ENCODE peak calls at places on chromosomes 11 and 22, in seven cellular contexts. G is lung; L is GM19239; Z is activated CD8-positive, alpha-beta T cell treated with anti-CD3 and anti-CD28 coated beads, Interleukin-2, amount 10 ng/mL, durations not matched to agents 7 days and 5 days; R is A549; Q is CD4-positive, alpha-beta T cell; M is ureter. J is an unnamed sample.

GRCh38 chr11:102911758-102912481 is 37.1 kb upstream of the MMP12 start:
- DNase-seq in G (no peak), L (no peak), Z (no peak), R (no peak), Q (no peak), M (no peak), J (no peak)

GRCh38 chr11:79363261-79363660 is 77.6 kb downstream of the TENM4 start:
- DNase-seq in G (no peak), L (no peak), Z (no peak), R (no peak), Q (no peak), M (no peak), J (no peak)

GRCh38 chr11:35623708-35624168 is 5.5 kb downstream of the FJX1 start:
- DNase-seq in G (no peak), L (no peak), Z (no peak), R (no peak), Q (no peak), M (no peak), J (no peak)

GRCh38 chr22:25071720-25072119 is 119.2 kb downstream of the KIAA1671 start:
- DNase-seq in G (no peak), L (no peak), Z (no peak), R (no peak), Q (no peak), M (no peak), J (no peak)

GRCh38 chr11:124470516-124471231 is 25.2 kb upstream of the OR8B8 start:
- DNase-seq in G (no peak), L (no peak), Z (no peak), R (no peak), Q (no peak), M (no peak), J (no peak)

GRCh38 chr11:47270331-47271271 is 668 bp downstream of the MADD start:
- DNase-seq in G (no peak), L (no peak), Z (peak), R (peak), Q (peak), M (no peak), J (peak)

GRCh38 chr11:12430912-12431311 is 53.5 kb downstream of the PARVA start:
- DNase-seq in G (peak), L (no peak), Z (no peak), R (peak), Q (no peak), M (peak), J (no peak)

GRCh38 chr11:75592699-75593098 is 30.6 kb downstream of the SERPINH1 start:
- DNase-seq in G (no peak), L (no peak), Z (no peak), R (no peak), Q (no peak), M (no peak), J (no peak)

GRCh38 chr11:62694455-62695167 is 5.3 kb upstream of the LRRN4CL start:
- DNase-seq in G (peak), L (peak), Z (peak), R (peak), Q (peak), M (peak), J (peak)

GRCh38 chr11:111665779-111666178 is 63.5 kb downstream of the SIK2 start:
- DNase-seq in G (no peak), L (no peak), Z (peak), R (peak), Q (no peak), M (no peak), J (no peak)

GRCh38 chr11:12792590-12792989 is 118.4 kb downstream of the TEAD1 start:
- DNase-seq in G (no peak), L (no peak), Z (no peak), R (no peak), Q (no peak), M (no peak), J (no peak)

GRCh38 chr11:76638267-76639197 is 32.0 kb downstream of the LRRC32 start:
- DNase-seq in G (no peak), L (no peak), Z (no peak), R (no peak), Q (no peak), M (peak), J (no peak)

GRCh38 chr11:109085708-109086373 is 336.1 kb upstream of the C11orf87 start:
- DNase-seq in G (no peak), L (no peak), Z (no peak), R (no peak), Q (no peak), M (no peak), J (no peak)

GRCh38 chr22:20213833-20214708 is 54.0 kb downstream of the RTN4R start:
- DNase-seq in G (no peak), L (no peak), Z (no peak), R (no peak), Q (no peak), M (no peak), J (no peak)

GRCh38 chr11:31810779-31811647 is at the start of gene PAX6:
- DNase-seq in G (peak), L (peak), Z (peak), R (peak), Q (no peak), M (no peak), J (peak)

GRCh38 chr11:44627911-44628729 is 62.7 kb downstream of the CD82 start:
- DNase-seq in G (peak), L (no peak), Z (peak), R (no peak), Q (no peak), M (peak), J (no peak)

GRCh38 chr11:61362542-61362875 is 335 bp downstream of the TMEM138 start:
- DNase-seq in G (no peak), L (no peak), Z (peak), R (peak), Q (peak), M (no peak), J (no peak)

GRCh38 chr11:65419773-65420481 is 2.7 kb upstream of the NEAT1 start:
- DNase-seq in G (peak), L (no peak), Z (peak), R (no peak), Q (peak), M (peak), J (peak)

GRCh38 chr11:109864161-109864661 is 229.0 kb upstream of the ZC3H12C start:
- DNase-seq in G (no peak), L (peak), Z (no peak), R (no peak), Q (no peak), M (no peak), J (no peak)

GRCh38 chr22:46748948-46749681 is 11.1 kb upstream of the CERK start:
- DNase-seq in G (no peak), L (no peak), Z (peak), R (no peak), Q (peak), M (no peak), J (peak)

GRCh38 chr11:111097191-111097590 is 148.3 kb upstream of the POU2AF2 start:
- DNase-seq in G (peak), L (no peak), Z (no peak), R (no peak), Q (no peak), M (peak), J (no peak)

GRCh38 chr11:9700105-9700801 is 36.4 kb downstream of the SWAP70 start:
- DNase-seq in G (no peak), L (no peak), Z (no peak), R (no peak), Q (no peak), M (no peak), J (no peak)

GRCh38 chr11:66915046-66915832 is 42.9 kb downstream of the PC start:
- DNase-seq in G (no peak), L (no peak), Z (no peak), R (no peak), Q (no peak), M (no peak), J (no peak)

GRCh38 chr11:96299155-96299883 is 43.7 kb downstream of the MAML2 start:
- DNase-seq in G (no peak), L (no peak), Z (no peak), R (no peak), Q (no peak), M (no peak), J (no peak)

GRCh38 chr11:30281476-30282288 is 41.2 kb upstream of the ARL14EP start:
- DNase-seq in G (no peak), L (no peak), Z (peak), R (no peak), Q (no peak), M (no peak), J (no peak)

GRCh38 chr11:5367461-5368074 is 16.0 kb upstream of the OR51M1 start:
- DNase-seq in G (no peak), L (no peak), Z (no peak), R (no peak), Q (no peak), M (no peak), J (no peak)

GRCh38 chr22:38043151-38044039 is 13.8 kb upstream of the PICK1 start:
- DNase-seq in G (no peak), L (no peak), Z (no peak), R (no peak), Q (no peak), M (no peak), J (no peak)

GRCh38 chr11:134226806-134227325 is 2.4 kb downstream of the VPS26B start:
- DNase-seq in G (no peak), L (no peak), Z (no peak), R (no peak), Q (no peak), M (peak), J (no peak)

GRCh38 chr11:114272311-114272710 is 23.9 kb upstream of the NNMT start:
- DNase-seq in G (no peak), L (no peak), Z (no peak), R (no peak), Q (no peak), M (no peak), J (no peak)

GRCh38 chr11:6654281-6655019 is 1.2 kb downstream of the DCHS1 start:
- DNase-seq in G (no peak), L (no peak), Z (no peak), R (no peak), Q (no peak), M (no peak), J (no peak)

GRCh38 chr11:63940786-63941185 is 2.0 kb downstream of the NAA40 start:
- DNase-seq in G (no peak), L (no peak), Z (no peak), R (no peak), Q (no peak), M (no peak), J (no peak)

GRCh38 chr11:59560702-59561469 is 49.5 kb downstream of the OR4D9 start:
- DNase-seq in G (peak), L (peak), Z (peak), R (peak), Q (peak), M (peak), J (peak)

GRCh38 chr11:19389787-19390303 is 149.1 kb upstream of the E2F8 start:
- DNase-seq in G (peak), L (no peak), Z (no peak), R (no peak), Q (no peak), M (no peak), J (no peak)

GRCh38 chr11:9615031-9615451 is 41.6 kb downstream of the WEE1 start:
- DNase-seq in G (no peak), L (no peak), Z (no peak), R (no peak), Q (no peak), M (no peak), J (no peak)